ENCODE peak calls at places on chromosome 15, in five cellular contexts. C is A549, K is K562, E is IMR-90, A is SK-N-SH. P is an unnamed sample.

GRCh38 chr15:58472821-58473581 is 41.2 kb downstream of the LIPC start:
- DNase-seq in K (no peak), E (peak; percentile 53), A (no peak), C (no peak), P (no peak)

GRCh38 chr15:62928242-62928995 is 114.1 kb upstream of the TPM1 start:
- DNase-seq in A (peak; percentile 60), C (peak; percentile 87), E (peak; percentile 92), K (peak; percentile 34), P (no peak)

GRCh38 chr15:52805351-52806283 is 15.5 kb upstream of the ONECUT1 start:
- DNase-seq in K (no peak), A (peak; percentile 60), E (no peak), C (no peak), P (no peak)

GRCh38 chr15:61890106-61890505 is 170.1 kb downstream of the VPS13C start:
- DNase-seq in K (no peak), E (no peak), C (peak; percentile 13), A (peak; percentile 5), P (no peak)

GRCh38 chr15:77550275-77551251 is 82.1 kb downstream of the LINGO1 start:
- DNase-seq in C (no peak), A (no peak), E (no peak), K (no peak), P (no peak)

GRCh38 chr15:72313448-72313840 is 6.5 kb downstream of the CELF6 start:
- DNase-seq in A (no peak), C (no peak), E (no peak), K (no peak), P (no peak)

GRCh38 chr15:74956648-74957300 is at the start of gene RPP25:
- DNase-seq in K (peak; percentile 85), C (peak; percentile 94), A (peak; percentile 92), E (peak; percentile 21), P (no peak)

GRCh38 chr15:96296264-96296663 is 34.2 kb upstream of the NR2F2 start:
- DNase-seq in C (no peak), A (no peak), E (peak; percentile 95), K (peak; percentile 31), P (no peak)

GRCh38 chr15:25597576-25597975 is 158.8 kb upstream of the UBE3A start:
- DNase-seq in K (no peak), E (no peak), A (no peak), C (no peak), P (no peak)

GRCh38 chr15:36075333-36075732 is 504.1 kb upstream of the CDIN1 start:
- DNase-seq in E (peak; percentile 30), A (no peak), C (no peak), K (no peak), P (no peak)

GRCh38 chr15:63857459-63857856 is 23.7 kb upstream of the HERC1 start:
- DNase-seq in A (peak; percentile 54), C (no peak), E (no peak), K (no peak), P (no peak)

GRCh38 chr15:67745059-67745993 is 80.0 kb upstream of the SKOR1 start:
- DNase-seq in K (no peak), C (no peak), A (no peak), E (peak; percentile 45), P (no peak)

GRCh38 chr15:34838282-34838681 is 42.9 kb upstream of the ACTC1 start:
- DNase-seq in E (no peak), C (no peak), K (no peak), A (no peak), P (no peak)

GRCh38 chr15:87871130-87871737 is 385.3 kb downstream of the NTRK3 start:
- DNase-seq in E (peak; percentile 55), K (no peak), A (no peak), C (no peak), P (no peak)

GRCh38 chr15:25136119-25136518 is 181.3 kb downstream of the SNRPN start:
- DNase-seq in E (peak; percentile 15), K (peak; percentile 3), A (peak; percentile 2), C (peak; percentile 7), P (no peak)

GRCh38 chr15:49438970-49439631 is 16.1 kb downstream of the FGF7 start:
- DNase-seq in K (peak; percentile 29), A (no peak), C (no peak), E (no peak), P (peak; percentile 11)

GRCh38 chr15:22873204-22873701 is 34.8 kb downstream of the NIPA2 start:
- DNase-seq in A (no peak), K (no peak), C (no peak), E (peak; percentile 92), P (no peak)

GRCh38 chr15:55197362-55197705 is 593 bp upstream of the RSL24D1 start:
- DNase-seq in E (no peak), A (no peak), K (no peak), C (no peak), P (no peak)

GRCh38 chr15:23648920-23649515 is 1.4 kb upstream of the MAGEL2 start:
- DNase-seq in E (no peak), C (peak; percentile 18), K (peak; percentile 49), A (peak; percentile 60), P (no peak)

GRCh38 chr15:88646951-88647350 is 8.1 kb downstream of the ISG20 start:
- DNase-seq in K (no peak), E (no peak), C (no peak), A (no peak), P (no peak)

GRCh38 chr15:26126070-26126469 is 262.9 kb upstream of the ATP10A start:
- DNase-seq in A (no peak), E (no peak), K (no peak), C (no peak), P (no peak)

GRCh38 chr15:61444585-61444984 is 215.5 kb upstream of the RORA start:
- DNase-seq in A (no peak), K (no peak), C (no peak), E (no peak), P (no peak)

GRCh38 chr15:72554471-72555425 is 80.6 kb downstream of the ARIH1 start:
- DNase-seq in K (peak; percentile 3), A (no peak), C (peak; percentile 73), E (peak; percentile 84), P (no peak)

GRCh38 chr15:84785053-84785452 is 32.1 kb upstream of the ALPK3 start:
- DNase-seq in C (no peak), A (no peak), E (no peak), K (peak; percentile 71), P (no peak)

GRCh38 chr15:46344906-46345305 is 710.1 kb downstream of the SQOR start:
- DNase-seq in E (no peak), C (no peak), K (no peak), A (no peak), P (no peak)

GRCh38 chr15:71596672-71597071 is 213.7 kb upstream of the NR2E3 start:
- DNase-seq in K (no peak), A (no peak), C (peak; percentile 19), E (peak; percentile 23), P (no peak)

GRCh38 chr15:31153531-31153930 is 52.0 kb upstream of the TRPM1 start:
- DNase-seq in A (no peak), E (no peak), C (no peak), K (no peak), P (no peak)

GRCh38 chr15:57375827-57376694 is at the start of gene CGNL1:
- DNase-seq in C (no peak), E (no peak), K (no peak), A (peak; percentile 91), P (no peak)

GRCh38 chr15:86515625-86516024 is 436.0 kb downstream of the AGBL1 start:
- DNase-seq in K (no peak), E (no peak), A (no peak), C (no peak), P (no peak)

GRCh38 chr15:51775967-51776816 is 24.8 kb downstream of the TMOD2 start:
- DNase-seq in E (peak; percentile 55), A (peak; percentile 61), C (peak; percentile 77), K (peak; percentile 77), P (peak; percentile 30)

GRCh38 chr15:78155355-78155939 is 6.3 kb downstream of the IDH3A start:
- DNase-seq in K (no peak), E (no peak), A (no peak), C (no peak), P (no peak)

GRCh38 chr15:34065261-34065660 is 26.3 kb upstream of the AVEN start:
- DNase-seq in K (no peak), C (no peak), E (no peak), A (no peak), P (no peak)

GRCh38 chr15:37291920-37292319 is 191.6 kb upstream of the MEIS2 start:
- DNase-seq in C (no peak), A (no peak), K (no peak), E (no peak), P (no peak)

GRCh38 chr15:37289109-37289765 is 188.9 kb upstream of the MEIS2 start:
- DNase-seq in K (no peak), C (peak; percentile 1), E (peak; percentile 5), A (peak; percentile 19), P (no peak)
- TF ChIP-seq RAD21 in K (no peak), C (peak; percentile 17), E (peak; percentile 37), A (peak; percentile 69), P (no peak)

DNA sequence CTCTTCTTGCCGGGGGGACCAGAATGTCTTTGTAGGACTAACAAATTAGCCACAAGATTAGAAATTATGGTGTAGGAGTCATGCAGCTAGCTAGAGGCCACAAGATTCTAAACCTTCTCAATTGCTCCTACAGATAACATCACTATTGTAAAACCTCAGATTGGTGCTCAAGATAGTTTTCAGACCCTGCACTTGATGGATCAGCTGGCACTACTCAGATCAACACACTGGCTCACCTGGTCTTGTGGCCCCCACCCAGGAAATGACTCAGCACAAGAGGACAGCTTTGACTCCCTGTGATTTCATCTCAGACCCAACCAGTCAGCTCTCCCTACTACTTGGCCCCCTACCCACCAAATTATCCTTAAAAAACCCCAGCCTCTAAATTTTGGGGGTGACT is 124.1 kb upstream of the RASGRP1 start:
- DNase-seq in K (peak; percentile 17), E (no peak), A (no peak), C (no peak), P (no peak)
- TF ChIP-seq RAD21 in K (no peak), E (no peak), A (no peak), C (no peak), P (no peak)

DNA sequence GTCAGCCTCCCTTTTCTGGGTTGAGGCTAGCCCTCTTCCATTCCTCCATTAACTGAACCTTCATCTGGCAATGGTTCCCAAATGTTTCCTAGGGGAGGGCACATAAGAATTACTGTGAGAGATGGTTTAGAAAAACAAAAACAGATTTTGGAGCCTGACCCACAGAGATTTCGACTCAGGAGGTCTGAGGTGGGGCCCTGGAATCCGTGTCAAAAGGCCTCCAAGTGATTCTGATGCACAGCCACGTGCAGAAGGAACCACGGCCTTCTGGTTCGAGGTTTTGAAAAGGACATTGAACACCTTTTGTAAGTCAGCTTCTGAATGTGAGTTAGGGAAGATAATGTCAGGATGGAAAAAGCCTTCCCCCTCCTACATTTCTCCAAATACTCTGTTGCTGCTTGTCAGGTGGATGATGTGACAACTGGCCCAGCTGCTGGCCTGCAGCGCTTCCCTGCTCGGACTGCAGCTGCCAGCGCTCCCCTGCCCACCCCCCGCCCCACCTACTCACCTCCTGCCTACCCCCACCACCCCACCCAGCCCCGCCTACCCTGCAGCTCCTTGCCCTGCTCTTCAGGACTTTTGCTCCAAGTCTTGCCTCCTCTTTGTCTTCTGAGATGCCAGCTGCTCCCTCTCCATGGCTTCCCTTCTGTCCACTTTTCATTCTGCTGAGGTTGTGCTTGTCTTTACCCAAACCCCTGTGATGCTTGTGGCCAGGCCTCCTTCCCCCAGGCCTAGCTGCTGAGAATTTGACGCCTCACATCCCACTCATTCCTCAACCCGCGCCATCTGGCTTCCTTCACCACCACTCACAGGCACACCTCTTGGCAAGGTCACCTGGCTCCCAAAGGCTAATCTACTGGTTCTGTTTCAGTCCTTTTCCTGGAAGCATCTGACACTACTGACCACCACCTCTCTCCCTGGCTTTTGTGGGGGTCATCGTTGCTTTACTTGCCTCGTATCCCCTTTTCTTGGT is 6.6 kb downstream of the EHD4 start:
- DNase-seq in K (no peak), C (no peak), E (peak; percentile 41), A (no peak), P (no peak)
- TF ChIP-seq RAD21 in K (no peak), C (no peak), E (no peak), A (no peak), P (no peak)

GRCh38 chr15:80424381-80424780 is 20.2 kb downstream of the ARNT2 start:
- DNase-seq in K (no peak), A (no peak), E (no peak), C (no peak), P (no peak)
- TF ChIP-seq RAD21 in K (no peak), A (no peak), E (no peak), C (no peak), P (no peak)